ENCODE peak calls at places on chromosomes 13 and 19, in six cellular contexts. H is A549; M is body of pancreas; N is adrenal gland; I is effector memory CD4-positive, alpha-beta T cell; U is transverse colon. Q is an unnamed sample.

GRCh38 chr19:12841094-12841493 is 2.8 kb downstream of the MAST1 start:
- DNase-seq in H (no peak), M (peak; percentile 55), N (peak; percentile 55), I (no peak), U (no peak), Q (no peak)

GRCh38 chr19:38512277-38512676 is 78.8 kb downstream of the RYR1 start:
- DNase-seq in H (no peak), M (no peak), N (no peak), I (no peak), U (no peak), Q (no peak)

GRCh38 chr13:23620613-23621315 is 50.6 kb downstream of the TNFRSF19 start:
- DNase-seq in H (no peak), M (no peak), N (no peak), I (no peak), U (no peak), Q (no peak)

GRCh38 chr19:7224205-7224833 is 69.9 kb downstream of the INSR start:
- DNase-seq in H (no peak), M (peak; percentile 79), N (peak; percentile 63), I (no peak), U (peak; percentile 70), Q (no peak)

GRCh38 chr13:49444517-49445395 is 682 bp downstream of the SETDB2 start:
- DNase-seq in H (peak; percentile 25), M (peak; percentile 61), N (no peak), I (peak; percentile 3), U (peak; percentile 35), Q (no peak)

GRCh38 chr19:43798546-43799409 is 3.5 kb downstream of the LYPD5 start:
- DNase-seq in H (peak; percentile 30), M (peak; percentile 47), N (no peak), I (peak; percentile 34), U (peak; percentile 69), Q (no peak)

GRCh38 chr13:43244482-43244881 is 221.1 kb downstream of the DNAJC15 start:
- DNase-seq in H (no peak), M (no peak), N (no peak), I (no peak), U (no peak), Q (no peak)

GRCh38 chr19:7910321-7911161 is 4.1 kb upstream of the TGFBR3L start:
- DNase-seq in H (no peak), M (no peak), N (no peak), I (no peak), U (no peak), Q (no peak)

GRCh38 chr13:32445461-32445860 is 17.5 kb upstream of the N4BP2L1 start:
- DNase-seq in H (no peak), M (no peak), N (no peak), I (no peak), U (no peak), Q (no peak)

GRCh38 chr13:101258071-101258470 is 158.2 kb downstream of the NALCN start:
- DNase-seq in H (peak; percentile 63), M (no peak), N (peak; percentile 40), I (no peak), U (no peak), Q (no peak)

GRCh38 chr19:19261350-19262189 is 11.5 kb downstream of the TM6SF2 start:
- DNase-seq in H (no peak), M (no peak), N (no peak), I (no peak), U (no peak), Q (no peak)

GRCh38 chr13:95112883-95113282 is 188.4 kb downstream of the ABCC4 start:
- DNase-seq in H (no peak), M (no peak), N (no peak), I (no peak), U (no peak), Q (no peak)

GRCh38 chr19:28454083-28454482 is 758.9 kb downstream of the UQCRFS1 start:
- DNase-seq in H (no peak), M (no peak), N (no peak), I (no peak), U (no peak), Q (no peak)

GRCh38 chr13:27928805-27929753 is 9.3 kb downstream of the PDX1 start:
- DNase-seq in H (no peak), M (no peak), N (no peak), I (no peak), U (no peak), Q (no peak)

GRCh38 chr19:39778763-39779162 is at the start of gene LEUTX:
- DNase-seq in H (no peak), M (no peak), N (no peak), I (no peak), U (no peak), Q (no peak)

GRCh38 chr13:27578121-27579030 is 42.0 kb downstream of the LNX2 start:
- DNase-seq in H (peak; percentile 19), M (no peak), N (no peak), I (no peak), U (no peak), Q (no peak)

GRCh38 chr19:45078390-45079062 is 534 bp upstream of the GEMIN7 start:
- DNase-seq in H (no peak), M (no peak), N (no peak), I (no peak), U (no peak), Q (no peak)
- H3K4me1 ChIP-seq in H (peaks cover 31% of the 10 kb centered on the region), M (peaks cover 41% of the 10 kb centered on the region), N (peaks cover 20% of the 10 kb centered on the region), I (peaks cover 36% of the 10 kb centered on the region), U (peaks cover 7% of the 10 kb centered on the region), Q (peaks cover 50% of the 10 kb centered on the region)

GRCh38 chr19:15450528-15450890 is 753 bp upstream of the WIZ start:
- DNase-seq in H (no peak), M (no peak), N (no peak), I (no peak), U (no peak), Q (no peak)

GRCh38 chr19:15447057-15447456 is 2.7 kb downstream of the WIZ start:
- DNase-seq in H (no peak), M (no peak), N (no peak), I (no peak), U (no peak), Q (no peak)

GRCh38 chr19:15449620-15450527 is at the start of gene WIZ:
- DNase-seq in H (peak; percentile 79), M (peak; percentile 88), N (peak; percentile 91), I (peak; percentile 70), U (peak; percentile 91), Q (peak; percentile 91)

GRCh38 chr19:15448014-15448777 is 1.6 kb downstream of the WIZ start:
- DNase-seq in H (no peak), M (no peak), N (peak; percentile 56), I (no peak), U (no peak), Q (no peak)

DNA sequence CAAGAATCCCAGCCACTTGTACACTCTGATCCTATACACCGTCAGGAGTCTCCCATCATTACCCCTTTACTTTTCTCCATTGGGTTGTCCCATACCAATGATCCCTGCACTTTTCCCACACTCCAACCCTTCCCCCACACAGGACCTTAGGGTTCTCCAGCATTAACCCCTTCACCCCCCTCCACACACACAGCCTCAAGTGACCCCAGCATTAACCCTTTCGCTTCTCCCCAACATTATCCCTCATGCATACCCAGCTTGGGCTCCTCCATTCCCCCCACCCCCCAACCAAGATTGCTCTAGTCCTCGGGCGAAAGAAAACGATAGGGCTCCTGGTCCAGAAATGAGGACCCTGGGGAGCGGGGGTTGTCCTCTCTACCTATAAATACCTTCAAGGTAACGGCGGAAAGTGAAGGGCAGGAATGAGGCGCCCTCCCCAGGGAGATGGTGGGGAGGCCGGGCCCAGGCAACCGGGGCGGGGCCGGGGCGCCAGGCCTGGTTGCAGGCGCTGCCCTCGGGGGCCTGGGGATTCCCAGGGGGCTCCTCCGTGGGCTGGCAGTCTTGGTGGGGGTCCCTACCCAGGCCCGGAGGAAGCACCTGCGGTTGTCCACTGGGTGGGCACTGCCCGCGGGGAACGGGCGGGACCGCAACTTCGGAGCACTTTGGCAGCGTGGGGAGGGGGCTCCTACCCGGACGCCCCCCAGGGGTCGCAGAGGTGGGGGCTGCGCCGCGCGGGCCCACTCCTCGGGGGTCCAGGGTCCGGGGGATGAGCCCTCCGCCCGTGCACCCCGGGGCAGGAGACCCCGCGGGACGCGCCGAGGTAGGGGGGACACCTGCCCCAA is 757 bp downstream of the WIZ start:
- DNase-seq in H (peak; percentile 52), M (no peak), N (peak; percentile 44), I (no peak), U (no peak), Q (no peak)
- H3K4me3 ChIP-seq in H (peak overlapping the region; percentile 86), M (peak overlapping the region; percentile 65), N (peak overlapping the region; percentile 10), I (peak overlapping the region; percentile 44), U (peak overlapping the region; percentile 83), Q (peak overlapping the region; percentile 85)

GRCh38 chr13:98544105-98544710 is 32.7 kb downstream of the STK24 start:
- DNase-seq in H (no peak), M (no peak), N (no peak), I (no peak), U (no peak), Q (no peak)

GRCh38 chr13:98541211-98541610 is 35.7 kb downstream of the STK24 start:
- DNase-seq in H (no peak), M (no peak), N (no peak), I (no peak), U (no peak), Q (no peak)

GRCh38 chr13:98541701-98542203 is 35.2 kb downstream of the STK24 start:
- DNase-seq in H (no peak), M (no peak), N (no peak), I (no peak), U (no peak), Q (no peak)

GRCh38 chr13:98542568-98543379 is 34.1 kb downstream of the STK24 start:
- DNase-seq in H (no peak), M (no peak), N (no peak), I (no peak), U (no peak), Q (no peak)

GRCh38 chr13:98543380-98544104 is 33.4 kb downstream of the STK24 start:
- DNase-seq in H (no peak), M (no peak), N (no peak), I (no peak), U (no peak), Q (no peak)
- H3K4me1 ChIP-seq in H (peaks cover 10% of the 10 kb centered on the region), M (peaks cover 46% of the 10 kb centered on the region), N (no peaks in the 10 kb centered on the region), I (peaks cover 59% of the 10 kb centered on the region), U (peaks cover 36% of the 10 kb centered on the region), Q (peaks cover 92% of the 10 kb centered on the region)

GRCh38 chr19:48899781-48900476 is at the start of gene NUCB1:
- DNase-seq in H (peak; percentile 99), M (peak; percentile 99), N (peak; percentile 100), I (peak; percentile 98), U (peak; percentile 99), Q (peak; percentile 99)

GRCh38 chr19:48897181-48897580 is 1.4 kb downstream of the TULP2 start:
- DNase-seq in H (no peak), M (no peak), N (no peak), I (no peak), U (no peak), Q (no peak)

GRCh38 chr19:48895226-48895625 is 3.3 kb downstream of the TULP2 start:
- DNase-seq in H (no peak), M (no peak), N (no peak), I (no peak), U (no peak), Q (no peak)

GRCh38 chr19:48900477-48901452 is 653 bp downstream of the NUCB1 start:
- DNase-seq in H (peak; percentile 64), M (no peak), N (no peak), I (no peak), U (no peak), Q (no peak)

DNA sequence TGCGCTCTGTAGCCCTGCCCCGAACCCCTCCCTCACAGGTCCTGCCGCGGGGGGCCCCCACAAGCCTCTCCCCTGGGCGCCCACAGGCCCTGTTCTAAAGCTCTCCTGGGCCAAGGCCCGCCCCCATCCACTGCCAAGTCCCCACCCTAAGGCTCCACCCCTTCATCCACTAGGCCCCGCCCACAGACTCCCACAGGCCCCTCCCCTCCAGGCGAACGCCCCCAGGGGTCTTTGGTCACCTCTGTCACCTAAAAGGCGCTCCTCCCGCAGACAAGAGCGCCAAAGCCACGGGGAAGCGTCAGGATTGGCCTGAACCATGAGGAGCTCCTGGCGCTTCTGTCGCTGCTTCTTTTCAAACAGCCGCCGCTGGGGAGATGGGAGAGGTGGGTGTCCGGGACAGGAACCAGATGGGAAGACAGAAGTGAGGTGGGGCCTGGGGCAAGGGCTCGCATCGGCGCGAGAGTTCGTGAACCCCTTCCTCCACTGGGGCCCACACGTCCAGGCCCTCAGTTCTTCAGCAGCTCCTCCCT is 2.3 kb downstream of the TULP2 start:
- DNase-seq in H (no peak), M (peak; percentile 68), N (no peak), I (no peak), U (peak; percentile 43), Q (peak; percentile 65)
- H3K4me3 ChIP-seq in H (no peak overlapping the region), M (no peak overlapping the region), N (no peak overlapping the region), I (peak overlapping the region; percentile 13), U (peak overlapping the region; percentile 46), Q (peak overlapping the region; percentile 67)

Q was measured in left ventricle myocardium inferior.